ENCODE peak calls at places on chromosomes 13 and 19, in ten cellular contexts. E, D, Q, A, V, C, I, F, S and G are unnamed samples.

GRCh38 chr19:48400018-48400742 is 6.7 kb downstream of the GRIN2D start:
- DNase-seq in I (peak; percentile 93), C (peak; percentile 18), E (peak; percentile 32), S (no peak), Q (no peak), A (no peak), D (peak; percentile 89), F (peak; percentile 94), V (peak; percentile 63), G (no peak)

GRCh38 chr19:4089400-4089908 is 22.8 kb upstream of the ZBTB7A start:
- DNase-seq in F (no peak), D (peak; percentile 55), V (no peak), I (no peak), Q (no peak), C (peak; percentile 27), A (no peak), E (peak; percentile 70), S (no peak), G (peak; percentile 76)

GRCh38 chr13:42981317-42981716 is 10.7 kb downstream of the EPSTI1 start:
- DNase-seq in C (no peak), Q (no peak), V (no peak), S (no peak), F (no peak), I (no peak), A (no peak), E (no peak), D (no peak), G (no peak)

GRCh38 chr19:1333789-1334188 is 48.1 kb downstream of the EFNA2 start:
- DNase-seq in V (no peak), E (no peak), C (no peak), S (no peak), I (no peak), Q (no peak), A (no peak), F (no peak), D (no peak), G (no peak)

GRCh38 chr13:40345654-40346372 is 320.6 kb downstream of the FOXO1 start:
- DNase-seq in Q (no peak), F (peak; percentile 20), S (no peak), C (no peak), E (no peak), V (no peak), I (peak; percentile 65), D (peak; percentile 37), A (peak; percentile 58), G (no peak)

GRCh38 chr13:35512271-35512920 is 35.9 kb upstream of the MAB21L1 start:
- DNase-seq in V (no peak), C (no peak), D (no peak), E (no peak), A (peak; percentile 61), Q (peak; percentile 28), S (no peak), F (peak; percentile 43), I (no peak), G (peak; percentile 28)

GRCh38 chr19:41321600-41322270 is 11.8 kb downstream of the CCDC97 start:
- DNase-seq in F (peak; percentile 93), A (peak; percentile 62), E (no peak), D (peak; percentile 92), Q (no peak), V (no peak), I (peak; percentile 91), C (no peak), S (no peak), G (no peak)

GRCh38 chr13:62209539-62209938 is 793.9 kb upstream of the PCDH20 start:
- DNase-seq in D (no peak), E (no peak), Q (no peak), S (no peak), F (no peak), A (no peak), V (no peak), I (no peak), C (no peak), G (no peak)

GRCh38 chr19:28468701-28469459 is 744.1 kb downstream of the UQCRFS1 start:
- DNase-seq in I (peak; percentile 82), F (peak; percentile 39), V (no peak), S (peak; percentile 7), A (no peak), E (peak; percentile 10), D (peak; percentile 64), C (no peak), Q (peak; percentile 21), G (peak; percentile 41)

DNA sequence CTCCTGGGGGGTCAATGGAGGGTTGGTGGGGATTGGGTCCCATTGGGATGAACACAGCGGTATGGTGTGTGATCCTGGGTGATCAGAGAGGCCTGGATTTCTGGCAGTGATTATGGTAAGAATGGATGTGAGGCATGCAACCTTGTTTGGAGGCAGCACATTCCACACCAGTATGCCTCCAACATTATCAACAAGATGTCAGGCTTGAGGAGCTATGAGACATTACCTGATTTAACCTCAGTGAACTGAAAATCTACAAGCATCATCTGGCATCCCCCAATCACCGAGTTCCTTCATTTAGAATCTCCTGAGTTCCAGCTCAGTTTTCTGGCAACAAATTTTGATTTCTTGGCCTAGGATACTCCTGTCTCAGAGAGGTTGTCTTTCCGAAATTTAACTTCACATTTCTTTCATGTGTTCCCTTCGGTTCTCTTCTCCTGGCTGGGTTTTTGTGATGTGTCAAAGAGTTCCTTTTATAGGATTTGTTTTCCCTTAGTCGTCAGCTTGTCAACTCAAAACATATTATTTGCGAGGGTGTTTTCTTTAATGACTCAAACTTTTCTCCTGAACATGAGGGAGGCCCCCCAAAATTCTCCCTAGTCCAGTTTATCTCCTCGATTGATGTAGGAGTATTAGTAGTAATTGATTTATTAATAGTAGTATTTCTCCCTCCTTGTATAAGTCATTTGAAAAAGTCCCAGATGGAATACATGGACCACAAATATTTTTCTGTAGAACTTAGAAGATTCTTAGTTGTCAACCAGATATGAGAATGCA is 56.0 kb upstream of the FLT1 start:
- DNase-seq in S (no peak), E (no peak), V (no peak), Q (no peak), I (no peak), D (no peak), C (no peak), F (no peak), A (no peak), G (no peak)
- H3K27me3 ChIP-seq in S (no peaks in the 10 kb centered on the region), E (no peaks in the 10 kb centered on the region), V (no peaks in the 10 kb centered on the region), Q (no peaks in the 10 kb centered on the region), I (no peaks in the 10 kb centered on the region), D (no peaks in the 10 kb centered on the region), C (no peaks in the 10 kb centered on the region), F (no peaks in the 10 kb centered on the region), A (no peaks in the 10 kb centered on the region), G (no peaks in the 10 kb centered on the region)

GRCh38 chr13:81395368-81395767 is 1054.4 kb upstream of the SPRY2 start:
- DNase-seq in F (peak; percentile 69), Q (no peak), S (no peak), I (peak; percentile 73), V (no peak), E (no peak), A (no peak), C (no peak), D (peak; percentile 51), G (no peak)

GRCh38 chr13:81393110-81393509 is 1052.2 kb upstream of the SPRY2 start:
- DNase-seq in I (no peak), E (no peak), C (no peak), V (no peak), A (no peak), Q (no peak), D (no peak), S (no peak), F (no peak), G (no peak)

GRCh38 chr13:81396172-81396571 is 1055.2 kb upstream of the SPRY2 start:
- DNase-seq in Q (no peak), V (no peak), F (no peak), E (no peak), I (no peak), S (no peak), A (no peak), C (no peak), D (no peak), G (no peak)

GRCh38 chr13:81393686-81394085 is 1052.8 kb upstream of the SPRY2 start:
- DNase-seq in F (peak; percentile 62), Q (no peak), E (no peak), A (no peak), V (no peak), C (no peak), D (no peak), S (no peak), I (peak; percentile 55), G (no peak)

DNA sequence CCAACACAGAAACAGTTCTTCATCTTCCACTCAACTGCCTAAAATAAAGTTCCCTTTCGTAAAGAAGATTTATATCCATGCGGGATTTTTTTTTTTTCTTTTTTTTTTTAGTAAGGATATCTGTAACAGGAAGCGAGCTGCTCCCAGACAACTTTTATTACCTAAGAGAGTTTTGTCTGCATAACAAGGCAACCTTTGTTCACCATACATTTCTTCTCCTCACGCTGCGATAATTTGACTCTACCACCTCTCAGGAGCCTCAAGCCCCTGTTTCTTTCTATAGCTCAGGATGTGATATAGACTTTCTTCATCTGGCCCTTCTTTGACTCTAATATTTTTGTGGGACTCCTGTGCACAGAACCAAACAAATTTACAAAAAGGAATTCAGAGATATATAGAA is 1053.7 kb upstream of the SPRY2 start:
- DNase-seq in D (no peak), Q (no peak), A (no peak), S (no peak), E (no peak), V (no peak), F (no peak), I (no peak), C (no peak), G (no peak)
- H3K27me3 ChIP-seq in D (no peaks in the 10 kb centered on the region), Q (no peaks in the 10 kb centered on the region), A (no peaks in the 10 kb centered on the region), S (no peaks in the 10 kb centered on the region), E (no peaks in the 10 kb centered on the region), V (no peaks in the 10 kb centered on the region), F (no peaks in the 10 kb centered on the region), I (no peaks in the 10 kb centered on the region), C (no peaks in the 10 kb centered on the region), G (no peaks in the 10 kb centered on the region)

DNA sequence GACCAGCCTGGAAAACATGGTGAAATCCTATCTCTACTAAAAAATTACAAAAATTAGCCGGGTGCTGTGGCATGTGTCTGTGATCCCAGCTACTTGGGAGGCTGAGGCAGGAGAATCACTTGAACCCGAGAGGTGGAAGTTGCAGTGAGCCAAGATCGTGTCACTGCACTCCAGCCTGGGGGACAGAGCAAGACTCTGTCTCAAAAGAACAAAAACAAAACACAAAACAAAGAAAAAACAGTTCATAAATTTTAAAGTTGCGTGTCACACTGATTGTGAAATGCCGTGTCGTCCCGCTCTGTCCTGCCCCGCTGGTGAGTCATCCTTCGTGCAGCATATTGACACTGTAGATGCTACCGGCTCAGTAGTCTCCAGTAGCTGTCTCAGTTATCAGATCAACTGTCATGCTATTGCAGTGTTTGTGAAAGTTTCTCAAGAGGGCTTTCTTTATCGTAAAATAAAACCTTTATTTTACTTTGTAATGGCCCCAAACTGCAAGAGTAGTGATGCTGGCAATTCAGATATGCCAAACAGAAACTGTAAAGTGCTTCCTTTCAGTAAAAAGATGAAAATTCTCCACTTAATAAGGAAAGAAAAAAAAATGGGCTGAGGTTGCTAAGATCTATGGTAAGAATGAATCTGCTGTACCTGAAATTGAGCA is 36.4 kb upstream of the IGFL1 start:
- DNase-seq in A (no peak), S (peak; percentile 68), Q (no peak), E (no peak), C (no peak), I (no peak), F (peak; percentile 49), V (peak; percentile 31), D (no peak), G (peak; percentile 93)
- H3K27me3 ChIP-seq in A (no peaks in the 10 kb centered on the region), S (no peaks in the 10 kb centered on the region), Q (peaks cover 26% of the 10 kb centered on the region), E (peaks cover 17% of the 10 kb centered on the region), C (peaks cover 7% of the 10 kb centered on the region), I (no peaks in the 10 kb centered on the region), F (no peaks in the 10 kb centered on the region), V (peaks cover 77% of the 10 kb centered on the region), D (no peaks in the 10 kb centered on the region), G (no peaks in the 10 kb centered on the region)

DNA sequence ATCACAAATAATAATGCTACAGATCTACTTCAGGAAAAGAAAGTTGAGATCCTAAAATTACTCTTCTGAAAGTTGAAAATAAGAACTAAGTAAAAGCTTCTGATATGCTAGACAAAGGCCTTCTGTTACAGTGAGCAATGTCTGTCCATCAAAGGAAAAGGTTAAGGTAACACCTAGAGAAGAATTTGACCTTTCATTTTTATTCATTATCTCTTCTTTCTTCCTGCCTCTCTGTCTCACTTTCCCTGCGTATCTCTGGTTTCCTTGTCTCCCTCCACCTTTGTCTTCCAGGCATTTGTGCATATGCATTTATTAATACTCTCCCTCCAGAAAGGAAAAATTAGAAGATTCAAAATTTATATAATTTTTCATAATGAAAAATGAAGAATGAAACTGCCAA is 49.0 kb downstream of the ZAR1L start:
- DNase-seq in V (no peak), D (no peak), S (no peak), F (no peak), I (no peak), Q (no peak), E (no peak), A (no peak), C (no peak), G (no peak)
- H3K27me3 ChIP-seq in V (no peaks in the 10 kb centered on the region), D (no peaks in the 10 kb centered on the region), S (no peaks in the 10 kb centered on the region), F (no peaks in the 10 kb centered on the region), I (no peaks in the 10 kb centered on the region), Q (no peaks in the 10 kb centered on the region), E (no peaks in the 10 kb centered on the region), A (no peaks in the 10 kb centered on the region), C (no peaks in the 10 kb centered on the region), G (no peaks in the 10 kb centered on the region)